ENCODE peak calls at places on chromosomes 4 and X, in six cellular contexts. P is cardiac fibroblast, U is lower leg skin, K is heart right ventricle, S is fibroblast of lung, R is cardiac muscle cell. L is an unnamed sample.

GRCh38 chr4:159267940-159268327 is 165.1 kb downstream of the RAPGEF2 start:
- DNase-seq in P (peak), U (no peak), K (no peak), S (peak), R (peak), L (no peak)

GRCh38 chr4:179586460-179586859 is 2144.2 kb upstream of the AGA start:
- DNase-seq in P (no peak), U (no peak), K (no peak), S (no peak), R (no peak), L (no peak)

GRCh38 chr4:142141201-142141600 is 504.8 kb downstream of the IL15 start:
- DNase-seq in P (no peak), U (no peak), K (no peak), S (no peak), R (no peak), L (no peak)

GRCh38 chr4:138736362-138736761 is 279.2 kb upstream of the NOCT start:
- DNase-seq in P (peak), U (no peak), K (no peak), S (peak), R (peak), L (no peak)

GRCh38 chr4:42412251-42412650 is 15.0 kb downstream of the SHISA3 start:
- DNase-seq in P (peak), U (no peak), K (no peak), S (peak), R (peak), L (no peak)

GRCh38 chr4:6288342-6288741 is 18.7 kb downstream of the WFS1 start:
- DNase-seq in P (no peak), U (no peak), K (no peak), S (no peak), R (no peak), L (no peak)

GRCh38 chrX:18428006-18428405 is 2.6 kb downstream of the CDKL5 start:
- DNase-seq in P (no peak), U (no peak), K (no peak), S (no peak), R (peak), L (no peak)

GRCh38 chr4:140092094-140092820 is 61.7 kb downstream of the MAML3 start:
- DNase-seq in P (peak), U (peak), K (peak), S (no peak), R (no peak), L (no peak)

GRCh38 chr4:20284990-20285389 is 33.3 kb downstream of the SLIT2 start:
- DNase-seq in P (peak), U (no peak), K (no peak), S (no peak), R (peak), L (no peak)

GRCh38 chr4:183468210-183469095 is 24.0 kb downstream of the CDKN2AIP start:
- DNase-seq in P (peak), U (no peak), K (no peak), S (peak), R (peak), L (no peak)

GRCh38 chr4:165765053-165765452 is 108.0 kb upstream of the TLL1 start:
- DNase-seq in P (no peak), U (no peak), K (no peak), S (no peak), R (no peak), L (no peak)

GRCh38 chr4:131054489-131055019 is 1958.6 kb downstream of the C4orf33 start:
- DNase-seq in P (no peak), U (no peak), K (no peak), S (no peak), R (no peak), L (no peak)

GRCh38 chrX:679161-679979 is 48.8 kb downstream of the SHOX start:
- DNase-seq in P (no peak), U (no peak), K (no peak), S (no peak), R (no peak), L (no peak)

GRCh38 chr4:169286562-169287301 is 16.0 kb upstream of the SH3RF1 start:
- DNase-seq in P (peak), U (no peak), K (no peak), S (peak), R (peak), L (no peak)
- TF ChIP-seq CTCF in P (peak), U (no peak), K (peak), S (peak), R (no peak), L (peak)

GRCh38 chrX:154459843-154460242 is 1.8 kb downstream of the PLXNA3 start:
- DNase-seq in P (no peak), U (no peak), K (no peak), S (no peak), R (no peak), L (no peak)

GRCh38 chrX:154462396-154462795 is 4.3 kb downstream of the PLXNA3 start:
- DNase-seq in P (no peak), U (no peak), K (no peak), S (no peak), R (no peak), L (no peak)

GRCh38 chrX:154458954-154459829 is 1.1 kb downstream of the PLXNA3 start:
- DNase-seq in P (no peak), U (no peak), K (peak), S (no peak), R (no peak), L (no peak)

GRCh38 chrX:154458116-154458953 is at the start of gene PLXNA3:
- DNase-seq in P (no peak), U (no peak), K (peak), S (no peak), R (peak), L (peak)

DNA sequence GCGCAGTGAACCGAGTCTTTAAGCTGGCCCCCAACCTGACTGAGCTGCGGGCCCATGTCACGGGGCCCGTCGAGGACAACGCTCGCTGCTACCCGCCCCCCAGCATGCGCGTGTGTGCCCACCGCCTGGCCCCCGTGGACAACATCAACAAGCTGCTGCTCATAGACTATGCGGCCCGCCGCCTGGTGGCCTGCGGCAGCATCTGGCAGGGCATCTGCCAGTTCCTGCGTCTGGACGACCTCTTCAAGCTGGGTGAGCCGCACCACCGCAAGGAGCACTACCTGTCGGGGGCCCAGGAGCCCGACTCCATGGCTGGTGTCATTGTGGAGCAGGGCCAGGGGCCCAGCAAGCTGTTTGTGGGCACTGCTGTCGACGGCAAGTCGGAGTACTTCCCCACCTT is 2.2 kb downstream of the PLXNA3 start:
- DNase-seq in P (no peak), U (no peak), K (no peak), S (no peak), R (no peak), L (no peak)
- TF ChIP-seq CTCF in P (no peak), U (no peak), K (no peak), S (no peak), R (no peak), L (no peak)

GRCh38 chr4:186560647-186561046 is 5.3 kb upstream of the MTNR1A start:
- DNase-seq in P (no peak), U (no peak), K (no peak), S (no peak), R (no peak), L (no peak)

GRCh38 chr4:186570193-186570996 is 15.0 kb upstream of the MTNR1A start:
- DNase-seq in P (peak), U (no peak), K (no peak), S (peak), R (peak), L (no peak)

GRCh38 chr4:186569533-186570192 is 14.3 kb upstream of the MTNR1A start:
- DNase-seq in P (no peak), U (no peak), K (no peak), S (no peak), R (no peak), L (no peak)

GRCh38 chr4:186563761-186564160 is 8.4 kb upstream of the MTNR1A start:
- DNase-seq in P (no peak), U (no peak), K (no peak), S (no peak), R (no peak), L (no peak)

GRCh38 chr4:186566068-186566467 is 10.7 kb upstream of the MTNR1A start:
- DNase-seq in P (no peak), U (no peak), K (no peak), S (no peak), R (no peak), L (no peak)
- TF ChIP-seq CTCF in P (no peak), U (no peak), K (no peak), S (no peak), R (no peak), L (no peak)

DNA sequence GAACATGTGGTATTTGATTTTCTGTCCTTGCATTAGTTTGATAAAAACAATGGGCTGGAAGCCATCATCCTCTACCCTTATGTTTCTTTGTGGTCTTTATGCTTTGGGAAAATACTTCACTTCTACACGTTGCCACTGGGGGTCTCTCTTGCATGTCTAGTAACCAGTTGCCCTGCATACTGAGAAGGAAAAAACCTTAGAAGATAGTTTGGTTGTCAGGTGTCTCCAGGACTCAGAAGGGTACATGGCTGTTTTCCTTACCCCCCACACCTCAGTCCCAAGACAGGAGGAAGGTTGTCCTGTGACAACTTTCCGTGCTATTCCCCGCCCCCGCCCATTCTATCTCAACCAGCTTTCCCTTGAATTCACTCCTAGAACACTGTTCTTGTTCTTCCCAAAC is 62.1 kb upstream of the LANCL3 start:
- DNase-seq in P (peak), U (no peak), K (no peak), S (peak), R (peak), L (no peak)
- TF ChIP-seq CTCF in P (peak), U (no peak), K (peak), S (peak), R (peak), L (peak)

GRCh38 chr4:80221161-80221560 is 23.9 kb downstream of the PRDM8 start:
- DNase-seq in P (peak), U (no peak), K (no peak), S (peak), R (peak), L (no peak)
- TF ChIP-seq CTCF in P (peak), U (no peak), K (no peak), S (peak), R (peak), L (peak)